ENCODE peak calls at places on chromosomes 7 and 10, in eight cellular contexts. One of them, this sample, is unnamed.

GRCh38 chr7:143395187-143396149 is 13.2 kb downstream of the EPHA1 start:
- DNase-seq in heart right ventricle: no peak
- DNase-seq in Calu3: no peak
- DNase-seq in stomach: peak; percentile 62
- DNase-seq in fibroblast of lung: no peak
- DNase-seq in OCI-LY7: no peak
- DNase-seq in neural crest cell: no peak
- DNase-seq in fibroblast of pulmonary artery: no peak
- DNase-seq in this sample: no peak

GRCh38 chr7:29288534-29289091 is 94.0 kb downstream of the CHN2 start:
- DNase-seq in fibroblast of lung: no peak
- DNase-seq in neural crest cell: no peak
- DNase-seq in OCI-LY7: no peak
- DNase-seq in Calu3: no peak
- DNase-seq in heart right ventricle: no peak
- DNase-seq in fibroblast of pulmonary artery: no peak
- DNase-seq in stomach: no peak
- DNase-seq in this sample: no peak

GRCh38 chr7:104956753-104957450 is 57.1 kb upstream of the KMT2E start:
- DNase-seq in fibroblast of pulmonary artery: peak; percentile 67
- DNase-seq in fibroblast of lung: peak; percentile 89
- DNase-seq in heart right ventricle: no peak
- DNase-seq in stomach: no peak
- DNase-seq in neural crest cell: no peak
- DNase-seq in Calu3: no peak
- DNase-seq in OCI-LY7: no peak
- DNase-seq in this sample: no peak

GRCh38 chr10:61486251-61486650 is 33.1 kb upstream of the TMEM26 start:
- DNase-seq in fibroblast of pulmonary artery: no peak
- DNase-seq in stomach: no peak
- DNase-seq in fibroblast of lung: peak; percentile 56
- DNase-seq in neural crest cell: no peak
- DNase-seq in heart right ventricle: no peak
- DNase-seq in OCI-LY7: no peak
- DNase-seq in Calu3: no peak
- DNase-seq in this sample: no peak

GRCh38 chr7:83876593-83876992 is 227.7 kb upstream of the SEMA3E start:
- DNase-seq in neural crest cell: no peak
- DNase-seq in stomach: no peak
- DNase-seq in fibroblast of pulmonary artery: peak; percentile 44
- DNase-seq in heart right ventricle: no peak
- DNase-seq in fibroblast of lung: peak; percentile 49
- DNase-seq in OCI-LY7: no peak
- DNase-seq in Calu3: no peak
- DNase-seq in this sample: no peak

GRCh38 chr7:130153251-130153908 is 51.8 kb downstream of the TMEM209 start:
- DNase-seq in Calu3: no peak
- DNase-seq in fibroblast of lung: no peak
- DNase-seq in neural crest cell: no peak
- DNase-seq in stomach: no peak
- DNase-seq in heart right ventricle: no peak
- DNase-seq in fibroblast of pulmonary artery: no peak
- DNase-seq in OCI-LY7: no peak
- DNase-seq in this sample: no peak

GRCh38 chr7:151091988-151092387 is 5.7 kb downstream of the AGAP3 start:
- DNase-seq in neural crest cell: no peak
- DNase-seq in stomach: no peak
- DNase-seq in fibroblast of pulmonary artery: no peak
- DNase-seq in heart right ventricle: no peak
- DNase-seq in OCI-LY7: no peak
- DNase-seq in Calu3: no peak
- DNase-seq in fibroblast of lung: no peak
- DNase-seq in this sample: no peak

GRCh38 chr7:24572421-24573007 is 738 bp upstream of the PALS2 start:
- DNase-seq in fibroblast of pulmonary artery: peak; percentile 24
- DNase-seq in neural crest cell: peak; percentile 14
- DNase-seq in OCI-LY7: peak; percentile 19
- DNase-seq in Calu3: peak; percentile 53
- DNase-seq in heart right ventricle: peak; percentile 5
- DNase-seq in fibroblast of lung: peak; percentile 36
- DNase-seq in stomach: no peak
- DNase-seq in this sample: peak; percentile 20

GRCh38 chr7:33836797-33837355 is 68.5 kb upstream of the BMPER start:
- DNase-seq in neural crest cell: no peak
- DNase-seq in heart right ventricle: no peak
- DNase-seq in fibroblast of pulmonary artery: no peak
- DNase-seq in stomach: no peak
- DNase-seq in Calu3: no peak
- DNase-seq in fibroblast of lung: peak; percentile 36
- DNase-seq in OCI-LY7: peak; percentile 13
- DNase-seq in this sample: no peak

GRCh38 chr10:120217736-120218135 is 239.3 kb upstream of the PLPP4 start:
- DNase-seq in neural crest cell: no peak
- DNase-seq in fibroblast of lung: no peak
- DNase-seq in OCI-LY7: no peak
- DNase-seq in fibroblast of pulmonary artery: no peak
- DNase-seq in stomach: no peak
- DNase-seq in Calu3: no peak
- DNase-seq in heart right ventricle: no peak
- DNase-seq in this sample: peak; percentile 9

GRCh38 chr7:77649950-77650349 is 46.3 kb upstream of the RSBN1L start:
- DNase-seq in fibroblast of lung: peak; percentile 34
- DNase-seq in heart right ventricle: no peak
- DNase-seq in stomach: no peak
- DNase-seq in Calu3: no peak
- DNase-seq in OCI-LY7: no peak
- DNase-seq in fibroblast of pulmonary artery: peak; percentile 65
- DNase-seq in neural crest cell: no peak
- DNase-seq in this sample: no peak

GRCh38 chr7:77653572-77653971 is 42.7 kb upstream of the RSBN1L start:
- DNase-seq in fibroblast of pulmonary artery: no peak
- DNase-seq in heart right ventricle: no peak
- DNase-seq in Calu3: no peak
- DNase-seq in OCI-LY7: no peak
- DNase-seq in stomach: peak; percentile 36
- DNase-seq in neural crest cell: no peak
- DNase-seq in fibroblast of lung: no peak
- DNase-seq in this sample: no peak

GRCh38 chr7:77648742-77649338 is 47.4 kb upstream of the RSBN1L start:
- DNase-seq in fibroblast of pulmonary artery: no peak
- DNase-seq in heart right ventricle: no peak
- DNase-seq in fibroblast of lung: no peak
- DNase-seq in neural crest cell: no peak
- DNase-seq in Calu3: no peak
- DNase-seq in stomach: no peak
- DNase-seq in OCI-LY7: no peak
- DNase-seq in this sample: no peak

GRCh38 chr7:77655361-77655760 is 40.9 kb upstream of the RSBN1L start:
- DNase-seq in stomach: no peak
- DNase-seq in fibroblast of lung: no peak
- DNase-seq in neural crest cell: no peak
- DNase-seq in Calu3: no peak
- DNase-seq in OCI-LY7: no peak
- DNase-seq in heart right ventricle: no peak
- DNase-seq in fibroblast of pulmonary artery: no peak
- DNase-seq in this sample: no peak

DNA sequence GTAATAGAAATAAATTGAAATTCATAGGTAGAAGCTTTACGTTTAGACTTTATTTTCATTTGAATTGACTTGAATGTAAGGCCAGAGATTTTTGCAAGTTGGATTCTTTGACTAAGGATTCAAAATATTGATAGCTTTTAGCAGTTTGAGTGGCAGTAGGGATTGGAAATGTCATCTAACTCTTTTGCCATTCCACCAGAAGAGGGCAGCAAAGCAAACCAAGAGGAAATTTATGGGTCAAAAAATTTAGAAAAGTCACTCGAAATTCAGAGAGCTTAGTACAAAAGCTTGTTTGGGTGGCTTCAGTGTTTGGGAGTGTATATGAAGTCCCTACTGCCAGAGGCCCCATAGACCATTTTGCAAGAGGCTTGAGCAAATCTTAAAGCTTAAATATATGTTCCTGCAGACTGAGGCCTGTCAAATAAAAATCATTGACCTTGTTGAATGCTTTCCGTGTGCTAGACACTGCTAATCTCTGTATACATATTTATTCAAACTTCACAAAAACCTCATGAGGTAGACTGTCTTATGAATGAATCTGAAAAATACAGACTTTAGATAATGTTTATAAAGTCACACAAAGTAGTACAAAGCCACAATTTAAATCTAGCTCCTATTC is 44.6 kb upstream of the RSBN1L start:
- DNase-seq in heart right ventricle: peak; percentile 21
- DNase-seq in OCI-LY7: peak; percentile 58
- DNase-seq in stomach: no peak
- DNase-seq in fibroblast of lung: peak; percentile 59
- DNase-seq in Calu3: peak; percentile 25
- DNase-seq in neural crest cell: peak; percentile 41
- DNase-seq in fibroblast of pulmonary artery: peak; percentile 60
- DNase-seq in this sample: peak; percentile 16
- TF ChIP-seq CTCF in heart right ventricle: peak; percentile 76
- TF ChIP-seq CTCF in OCI-LY7: peak; percentile 93
- TF ChIP-seq CTCF in stomach: peak; percentile 60
- TF ChIP-seq CTCF in fibroblast of lung: peak; percentile 76
- TF ChIP-seq CTCF in Calu3: peak; percentile 27
- TF ChIP-seq CTCF in neural crest cell: peak; percentile 81
- TF ChIP-seq CTCF in fibroblast of pulmonary artery: peak; percentile 73
- TF ChIP-seq CTCF in this sample: peak; percentile 70

DNA sequence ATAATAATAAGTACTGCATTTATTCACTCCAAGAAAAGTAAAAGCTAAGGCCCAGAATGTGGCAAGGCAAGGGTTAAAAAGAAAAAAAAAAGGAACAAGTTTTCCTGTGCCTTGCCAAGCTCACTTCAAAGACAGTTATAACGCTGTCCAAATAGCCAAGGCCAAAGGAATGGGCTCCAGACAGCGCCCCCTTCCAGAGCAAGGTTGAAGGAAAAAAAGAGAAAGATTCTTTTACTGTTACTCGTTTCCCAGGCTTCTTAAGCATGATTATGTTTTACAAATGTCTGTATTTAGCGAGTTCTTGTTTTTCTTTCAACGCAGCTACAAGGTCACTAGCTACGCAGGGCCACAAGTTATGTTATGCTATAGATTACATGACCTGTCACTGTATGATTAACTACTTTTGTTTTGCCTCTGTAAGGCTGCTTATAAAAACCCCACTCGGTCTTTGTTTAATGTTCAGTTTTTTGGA is 9.1 kb upstream of the EIF4H start:
- DNase-seq in heart right ventricle: no peak
- DNase-seq in fibroblast of lung: peak; percentile 40
- DNase-seq in stomach: no peak
- DNase-seq in OCI-LY7: no peak
- DNase-seq in fibroblast of pulmonary artery: peak; percentile 34
- DNase-seq in neural crest cell: no peak
- DNase-seq in Calu3: no peak
- DNase-seq in this sample: peak; percentile 13
- TF ChIP-seq CTCF in heart right ventricle: peak; percentile 20
- TF ChIP-seq CTCF in fibroblast of lung: peak; percentile 61
- TF ChIP-seq CTCF in stomach: no peak
- TF ChIP-seq CTCF in OCI-LY7: peak; percentile 58
- TF ChIP-seq CTCF in fibroblast of pulmonary artery: peak; percentile 50
- TF ChIP-seq CTCF in neural crest cell: peak; percentile 45
- TF ChIP-seq CTCF in Calu3: no peak
- TF ChIP-seq CTCF in this sample: peak; percentile 18

GRCh38 chr10:4770766-4771553 is 55.0 kb upstream of the AKR1E2 start:
- DNase-seq in neural crest cell: no peak
- DNase-seq in fibroblast of pulmonary artery: peak; percentile 96
- DNase-seq in Calu3: no peak
- DNase-seq in OCI-LY7: no peak
- DNase-seq in stomach: no peak
- DNase-seq in heart right ventricle: no peak
- DNase-seq in fibroblast of lung: peak; percentile 96
- DNase-seq in this sample: no peak
- TF ChIP-seq CTCF in neural crest cell: peak; percentile 67
- TF ChIP-seq CTCF in fibroblast of pulmonary artery: peak; percentile 33
- TF ChIP-seq CTCF in Calu3: no peak
- TF ChIP-seq CTCF in OCI-LY7: peak; percentile 50
- TF ChIP-seq CTCF in stomach: peak; percentile 9
- TF ChIP-seq CTCF in heart right ventricle: peak; percentile 48
- TF ChIP-seq CTCF in fibroblast of lung: peak; percentile 32
- TF ChIP-seq CTCF in this sample: peak; percentile 25

GRCh38 chr10:45473126-45473525 is 99.1 kb downstream of the ALOX5 start:
- DNase-seq in heart right ventricle: no peak
- DNase-seq in neural crest cell: no peak
- DNase-seq in Calu3: no peak
- DNase-seq in fibroblast of lung: no peak
- DNase-seq in fibroblast of pulmonary artery: no peak
- DNase-seq in stomach: no peak
- DNase-seq in OCI-LY7: no peak
- DNase-seq in this sample: no peak
- TF ChIP-seq CTCF in heart right ventricle: no peak
- TF ChIP-seq CTCF in neural crest cell: no peak
- TF ChIP-seq CTCF in Calu3: no peak
- TF ChIP-seq CTCF in fibroblast of lung: no peak
- TF ChIP-seq CTCF in fibroblast of pulmonary artery: no peak
- TF ChIP-seq CTCF in stomach: no peak
- TF ChIP-seq CTCF in OCI-LY7: no peak
- TF ChIP-seq CTCF in this sample: no peak

DNA sequence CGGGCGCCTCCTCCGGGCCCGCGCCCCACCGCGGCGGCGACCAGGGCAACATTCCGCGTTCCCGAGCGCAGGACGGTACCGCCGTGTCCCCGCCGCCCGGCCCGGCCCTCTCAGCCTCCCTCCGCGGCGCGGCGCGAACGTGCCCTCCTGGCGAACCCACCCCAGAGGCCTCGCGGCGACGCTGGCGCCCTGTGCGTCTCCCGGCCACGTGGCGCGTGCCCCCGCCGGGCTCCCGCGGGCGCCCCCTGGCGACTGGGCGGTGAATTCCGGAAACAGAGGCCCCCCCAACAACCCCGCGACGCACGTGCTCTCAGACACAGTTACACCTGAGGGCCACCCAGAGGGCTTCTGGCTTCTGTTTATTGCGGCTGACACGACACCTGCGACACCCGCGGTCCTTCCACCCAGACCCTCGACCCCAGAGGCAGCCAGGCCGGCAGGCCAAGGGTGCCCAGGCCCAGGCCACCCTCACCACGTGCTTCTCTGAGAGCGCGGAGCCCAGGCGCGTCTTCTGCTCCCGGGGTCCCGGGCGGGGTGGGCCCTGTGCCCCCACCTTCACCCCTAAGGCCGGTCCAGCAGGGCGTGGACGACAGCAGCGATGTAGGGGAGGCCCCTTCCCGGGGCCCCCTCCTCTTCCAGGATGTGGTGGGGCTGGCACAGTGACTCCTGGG is at the start of gene SAP25:
- DNase-seq in neural crest cell: no peak
- DNase-seq in stomach: no peak
- DNase-seq in fibroblast of pulmonary artery: no peak
- DNase-seq in fibroblast of lung: no peak
- DNase-seq in heart right ventricle: no peak
- DNase-seq in OCI-LY7: no peak
- DNase-seq in Calu3: no peak
- DNase-seq in this sample: no peak
- TF ChIP-seq CTCF in neural crest cell: no peak
- TF ChIP-seq CTCF in stomach: no peak
- TF ChIP-seq CTCF in fibroblast of pulmonary artery: no peak
- TF ChIP-seq CTCF in fibroblast of lung: no peak
- TF ChIP-seq CTCF in heart right ventricle: no peak
- TF ChIP-seq CTCF in OCI-LY7: no peak
- TF ChIP-seq CTCF in Calu3: no peak
- TF ChIP-seq CTCF in this sample: no peak